ENCODE peak calls at places on chromosomes 3 and 15, in seven cellular contexts. N, H, C, U, P, F and X are unnamed samples.

GRCh38 chr3:58041826-58042324 is 33.7 kb downstream of the FLNB start:
- DNase-seq in N (no peak), H (no peak), C (peak), U (peak), P (peak), F (no peak), X (peak)

GRCh38 chr3:187801152-187801551 is 55.9 kb upstream of the BCL6 start:
- DNase-seq in N (no peak), H (no peak), C (no peak), U (no peak), P (no peak), F (no peak), X (no peak)

GRCh38 chr3:190385835-190386688 is 1.9 kb upstream of the CLDN16 start:
- DNase-seq in N (no peak), H (no peak), C (peak), U (peak), P (no peak), F (no peak), X (peak)

GRCh38 chr15:58441376-58442070 is 9.7 kb downstream of the LIPC start:
- DNase-seq in N (no peak), H (no peak), C (peak), U (peak), P (no peak), F (no peak), X (peak)

GRCh38 chr3:157061271-157061670 is 98.7 kb downstream of the CCNL1 start:
- DNase-seq in N (no peak), H (no peak), C (no peak), U (no peak), P (no peak), F (no peak), X (no peak)

GRCh38 chr3:30643763-30644462 is 37.5 kb downstream of the TGFBR2 start:
- DNase-seq in N (peak), H (no peak), C (no peak), U (no peak), P (peak), F (no peak), X (no peak)

GRCh38 chr3:4852780-4853748 is 126.2 kb upstream of the BHLHE40 start:
- DNase-seq in N (no peak), H (no peak), C (peak), U (no peak), P (no peak), F (no peak), X (peak)

GRCh38 chr3:97959863-97960262 is 12.4 kb downstream of the RIOX2 start:
- DNase-seq in N (no peak), H (no peak), C (no peak), U (no peak), P (no peak), F (peak), X (no peak)

GRCh38 chr3:72342450-72342849 is 505.8 kb downstream of the SHQ1 start:
- DNase-seq in N (no peak), H (no peak), C (no peak), U (no peak), P (no peak), F (no peak), X (no peak)

GRCh38 chr3:12754315-12754714 is 4.7 kb downstream of the TMEM40 start:
- DNase-seq in N (no peak), H (no peak), C (no peak), U (no peak), P (no peak), F (no peak), X (no peak)

GRCh38 chr3:21517184-21517583 is 233.8 kb downstream of the ZNF385D start:
- DNase-seq in N (no peak), H (no peak), C (no peak), U (no peak), P (no peak), F (no peak), X (no peak)

GRCh38 chr3:182261084-182261483 is 532.2 kb upstream of the ATP11B start:
- DNase-seq in N (no peak), H (no peak), C (no peak), U (no peak), P (no peak), F (peak), X (no peak)

GRCh38 chr3:53589806-53590205 is 95.4 kb downstream of the CACNA1D start:
- DNase-seq in N (no peak), H (no peak), C (no peak), U (no peak), P (no peak), F (no peak), X (no peak)

GRCh38 chr3:170907519-170908234 is 760 bp downstream of the EIF5A2 start:
- DNase-seq in N (no peak), H (no peak), C (peak), U (peak), P (peak), F (peak), X (no peak)

GRCh38 chr15:31843426-31844055 is 186.8 kb upstream of the CHRNA7 start:
- DNase-seq in N (no peak), H (peak), C (no peak), U (no peak), P (no peak), F (peak), X (no peak)

GRCh38 chr15:34018021-34018645 is 20.9 kb downstream of the AVEN start:
- DNase-seq in N (no peak), H (no peak), C (no peak), U (no peak), P (peak), F (no peak), X (no peak)

GRCh38 chr15:90451215-90451850 is 63.3 kb downstream of the IQGAP1 start:
- DNase-seq in N (no peak), H (no peak), C (peak), U (no peak), P (no peak), F (peak), X (peak)

GRCh38 chr3:69240651-69241578 is 118.5 kb upstream of the LMOD3 start:
- DNase-seq in N (no peak), H (no peak), C (no peak), U (no peak), P (no peak), F (no peak), X (no peak)

GRCh38 chr3:151835751-151836550 is 22.0 kb downstream of the AADAC start:
- DNase-seq in N (no peak), H (no peak), C (peak), U (peak), P (no peak), F (no peak), X (no peak)

GRCh38 chr15:84818221-84819131 is 1.3 kb downstream of the ALPK3 start:
- DNase-seq in N (no peak), H (no peak), C (peak), U (no peak), P (peak), F (peak), X (peak)

GRCh38 chr3:123344175-123344908 is 104.5 kb downstream of the ADCY5 start:
- DNase-seq in N (no peak), H (no peak), C (peak), U (peak), P (peak), F (no peak), X (no peak)

GRCh38 chr3:59820352-59820934 is 770.6 kb upstream of the CFAP20DC start:
- DNase-seq in N (no peak), H (no peak), C (no peak), U (no peak), P (no peak), F (no peak), X (peak)

GRCh38 chr3:48798998-48799397 is 48.7 kb downstream of the PRKAR2A start:
- DNase-seq in N (peak), H (no peak), C (no peak), U (no peak), P (no peak), F (no peak), X (peak)

GRCh38 chr3:51099794-51100542 is 285.1 kb upstream of the MANF start:
- DNase-seq in N (peak), H (no peak), C (peak), U (peak), P (peak), F (peak), X (peak)

GRCh38 chr3:119401502-119402440 is 61.6 kb downstream of the TMEM39A start:
- DNase-seq in N (no peak), H (no peak), C (no peak), U (no peak), P (no peak), F (no peak), X (no peak)

GRCh38 chr15:81575436-81576123 is 201.6 kb upstream of the TMC3 start:
- DNase-seq in N (peak), H (peak), C (no peak), U (no peak), P (no peak), F (peak), X (no peak)

GRCh38 chr15:52180196-52180835 is 10.9 kb downstream of the GNB5 start:
- DNase-seq in N (peak), H (no peak), C (no peak), U (no peak), P (peak), F (peak), X (no peak)

GRCh38 chr3:5494913-5495519 is 307.5 kb downstream of the EDEM1 start:
- DNase-seq in N (no peak), H (no peak), C (no peak), U (no peak), P (no peak), F (no peak), X (no peak)

GRCh38 chr3:38510631-38511030 is 14.5 kb downstream of the EXOG start:
- DNase-seq in N (no peak), H (no peak), C (no peak), U (no peak), P (no peak), F (no peak), X (no peak)

GRCh38 chr15:49982586-49982985 is 136.4 kb downstream of the ATP8B4 start:
- DNase-seq in N (no peak), H (no peak), C (peak), U (no peak), P (no peak), F (no peak), X (no peak)

GRCh38 chr15:98651581-98652220 is 3.4 kb downstream of the IGF1R start:
- DNase-seq in N (no peak), H (no peak), C (peak), U (no peak), P (no peak), F (peak), X (peak)